ENCODE peak calls at places on chromosomes 5 and 9, in eight cellular contexts. Z is activated CD4-positive, CD25-positive, alpha-beta regulatory T cell; D is GM23338; Q is nephron progenitor cell; N is WTC11; R is adrenal gland; F is epithelial cell of prostate; I is psoas muscle. T is an unnamed sample.

GRCh38 chr5:117888688-117889087 is 1099.7 kb downstream of the DTWD2 start:
- DNase-seq in Z (no peak), D (no peak), Q (no peak), N (no peak), R (no peak), F (no peak), I (no peak), T (no peak)

GRCh38 chr5:123814796-123815479 is 303.0 kb downstream of the CSNK1G3 start:
- DNase-seq in Z (no peak), D (peak; percentile 34), Q (no peak), N (no peak), R (no peak), F (no peak), I (no peak), T (no peak)

GRCh38 chr5:133032852-133033742 is 6.7 kb upstream of the ZCCHC10 start:
- DNase-seq in Z (no peak), D (peak; percentile 21), Q (no peak), N (no peak), R (no peak), F (no peak), I (no peak), T (no peak)

GRCh38 chr9:35691325-35691631 is 1.6 kb upstream of the TPM2 start:
- DNase-seq in Z (no peak), D (peak; percentile 60), Q (no peak), N (no peak), R (no peak), F (no peak), I (no peak), T (no peak)

GRCh38 chr9:14452539-14452938 is 138.6 kb upstream of the NFIB start:
- DNase-seq in Z (no peak), D (no peak), Q (no peak), N (no peak), R (no peak), F (peak; percentile 20), I (no peak), T (no peak)

GRCh38 chr9:124228516-124228915 is 29.2 kb upstream of the NEK6 start:
- DNase-seq in Z (no peak), D (no peak), Q (no peak), N (no peak), R (no peak), F (no peak), I (no peak), T (no peak)

GRCh38 chr9:124285903-124286291 is 28.1 kb downstream of the NEK6 start:
- DNase-seq in Z (peak; percentile 7), D (no peak), Q (no peak), N (no peak), R (peak; percentile 77), F (no peak), I (peak; percentile 67), T (no peak)

GRCh38 chr9:135960328-135961276 is 571 bp downstream of the UBAC1 start:
- DNase-seq in Z (no peak), D (peak; percentile 53), Q (no peak), N (no peak), R (peak; percentile 53), F (no peak), I (no peak), T (no peak)

GRCh38 chr5:15610216-15610615 is 110.2 kb downstream of the FBXL7 start:
- DNase-seq in Z (no peak), D (peak; percentile 36), Q (no peak), N (no peak), R (no peak), F (no peak), I (no peak), T (no peak)

GRCh38 chr5:139676951-139677367 is 28.8 kb downstream of the CXXC5 start:
- DNase-seq in Z (no peak), D (no peak), Q (peak; percentile 68), N (no peak), R (no peak), F (no peak), I (no peak), T (no peak)

GRCh38 chr9:135879237-135879601 is 28.1 kb downstream of the CAMSAP1 start:
- DNase-seq in Z (no peak), D (no peak), Q (no peak), N (no peak), R (no peak), F (no peak), I (no peak), T (no peak)

GRCh38 chr5:66939094-66939493 is 257.5 kb downstream of the CD180 start:
- DNase-seq in Z (no peak), D (no peak), Q (no peak), N (no peak), R (no peak), F (no peak), I (no peak), T (no peak)

GRCh38 chr9:108671156-108671555 is 184.6 kb downstream of the ACTL7B start:
- DNase-seq in Z (no peak), D (peak; percentile 54), Q (peak; percentile 6), N (peak; percentile 28), R (no peak), F (no peak), I (no peak), T (no peak)

GRCh38 chr5:87845734-87846133 is 422.9 kb downstream of the TMEM161B start:
- DNase-seq in Z (no peak), D (no peak), Q (no peak), N (no peak), R (no peak), F (no peak), I (no peak), T (no peak)

GRCh38 chr5:158463971-158464370 is 605.0 kb upstream of the CLINT1 start:
- DNase-seq in Z (no peak), D (no peak), Q (no peak), N (no peak), R (peak; percentile 57), F (no peak), I (peak; percentile 78), T (no peak)

GRCh38 chr9:106864533-106865143 is 1.7 kb downstream of the ZNF462 start:
- DNase-seq in Z (no peak), D (no peak), Q (no peak), N (no peak), R (peak; percentile 39), F (no peak), I (no peak), T (no peak)

GRCh38 chr5:106875591-106876297 is 795.0 kb downstream of the EFNA5 start:
- DNase-seq in Z (no peak), D (peak; percentile 62), Q (peak; percentile 8), N (peak; percentile 68), R (peak; percentile 58), F (no peak), I (no peak), T (peak; percentile 71)

GRCh38 chr5:78666041-78666444 is 17.5 kb upstream of the LHFPL2 start:
- DNase-seq in Z (no peak), D (no peak), Q (no peak), N (no peak), R (no peak), F (no peak), I (no peak), T (no peak)

GRCh38 chr9:110895141-110895912 is 142.9 kb downstream of the LPAR1 start:
- DNase-seq in Z (no peak), D (no peak), Q (peak; percentile 8), N (no peak), R (no peak), F (no peak), I (peak; percentile 85), T (no peak)

GRCh38 chr9:122200960-122201635 is 27.7 kb downstream of the LHX6 start:
- DNase-seq in Z (no peak), D (no peak), Q (no peak), N (no peak), R (no peak), F (no peak), I (peak; percentile 74), T (no peak)

GRCh38 chr5:90886381-90886780 is 327.8 kb downstream of the ADGRV1 start:
- DNase-seq in Z (no peak), D (no peak), Q (no peak), N (no peak), R (no peak), F (no peak), I (no peak), T (no peak)

GRCh38 chr5:59660737-59661136 is 232.8 kb downstream of the PDE4D start:
- DNase-seq in Z (no peak), D (peak; percentile 38), Q (no peak), N (no peak), R (no peak), F (no peak), I (no peak), T (no peak)

GRCh38 chr5:74575741-74576538 is 64.6 kb downstream of the ENC1 start:
- DNase-seq in Z (no peak), D (no peak), Q (no peak), N (no peak), R (no peak), F (peak; percentile 66), I (no peak), T (no peak)

GRCh38 chr5:72265032-72265903 is 54.8 kb downstream of the MRPS27 start:
- DNase-seq in Z (no peak), D (no peak), Q (no peak), N (no peak), R (no peak), F (no peak), I (no peak), T (no peak)

GRCh38 chr5:91787718-91788117 is 404.6 kb upstream of the ARRDC3 start:
- DNase-seq in Z (no peak), D (no peak), Q (no peak), N (no peak), R (no peak), F (peak; percentile 60), I (no peak), T (no peak)

GRCh38 chr9:134739660-134739968 is 98.0 kb downstream of the COL5A1 start:
- DNase-seq in Z (no peak), D (no peak), Q (no peak), N (no peak), R (no peak), F (no peak), I (no peak), T (no peak)

GRCh38 chr5:136192015-136192525 is 892 bp downstream of the SMIM32 start:
- DNase-seq in Z (no peak), D (peak; percentile 54), Q (no peak), N (no peak), R (no peak), F (no peak), I (no peak), T (peak; percentile 32)

GRCh38 chr9:706606-707451 is 134.7 kb upstream of the DMRT1 start:
- DNase-seq in Z (no peak), D (peak; percentile 76), Q (peak; percentile 76), N (peak; percentile 64), R (peak; percentile 82), F (no peak), I (peak; percentile 90), T (no peak)

GRCh38 chr5:61409568-61409967 is 77.5 kb downstream of the ZSWIM6 start:
- DNase-seq in Z (no peak), D (no peak), Q (no peak), N (no peak), R (peak; percentile 47), F (peak; percentile 74), I (no peak), T (no peak)

GRCh38 chr5:10559883-10560282 is 4.0 kb upstream of the ANKRD33B start:
- DNase-seq in Z (no peak), D (no peak), Q (no peak), N (no peak), R (no peak), F (no peak), I (no peak), T (no peak)

GRCh38 chr5:6772886-6773285 is 59.7 kb downstream of the TENT4A start:
- DNase-seq in Z (no peak), D (no peak), Q (no peak), N (no peak), R (no peak), F (no peak), I (peak; percentile 19), T (no peak)

GRCh38 chr5:142613231-142613630 is 72.7 kb downstream of the FGF1 start:
- DNase-seq in Z (no peak), D (no peak), Q (no peak), N (no peak), R (no peak), F (no peak), I (no peak), T (no peak)

GRCh38 chr5:81428866-81429265 is 34.9 kb upstream of the ACOT12 start:
- DNase-seq in Z (no peak), D (no peak), Q (no peak), N (no peak), R (no peak), F (no peak), I (no peak), T (no peak)

GRCh38 chr9:120265791-120266190 is 314.2 kb downstream of the CDK5RAP2 start:
- DNase-seq in Z (no peak), D (peak; percentile 9), Q (no peak), N (no peak), R (no peak), F (no peak), I (peak; percentile 78), T (no peak)

T was measured in WERI-Rb-1.